ENCODE peak calls at places on chromosomes 5 and 9, in five cellular contexts. O is posterior vena cava; S is sigmoid colon; I is cardiac muscle cell; F is activated naive CD4-positive, alpha-beta T cell treated with anti-CD3 and anti-CD28 coated beads, Interleukin-2, amount 50 U/mL, for 72 hours. E is an unnamed sample.

GRCh38 chr9:81801190-81801589 is 111.8 kb upstream of the TLE1 start:
- DNase-seq in O (no peak), S (no peak), I (no peak), F (no peak), E (no peak)

GRCh38 chr9:133400292-133400691 is 17.5 kb downstream of the REXO4 start:
- DNase-seq in O (no peak), S (no peak), I (no peak), F (no peak), E (peak; percentile 51)

GRCh38 chr5:134247411-134247810 is 21.5 kb upstream of the PPP2CA start:
- DNase-seq in O (no peak), S (no peak), I (peak; percentile 91), F (no peak), E (no peak)

GRCh38 chr9:135523521-135524129 is 2.4 kb downstream of the LCN1 start:
- DNase-seq in O (peak; percentile 71), S (peak; percentile 66), I (no peak), F (no peak), E (peak; percentile 34)

GRCh38 chr9:98795970-98796363 is 388 bp downstream of the ANKS6 start:
- DNase-seq in O (peak; percentile 86), S (no peak), I (no peak), F (peak; percentile 63), E (no peak)

GRCh38 chr5:66072031-66072430 is 72.1 kb upstream of the SREK1 start:
- DNase-seq in O (no peak), S (no peak), I (no peak), F (no peak), E (no peak)

GRCh38 chr9:33687779-33688178 is 107.6 kb upstream of the PRSS3 start:
- DNase-seq in O (no peak), S (no peak), I (peak; percentile 40), F (no peak), E (no peak)

GRCh38 chr5:61344187-61344944 is 12.3 kb downstream of the ZSWIM6 start:
- DNase-seq in O (no peak), S (no peak), I (peak; percentile 55), F (no peak), E (no peak)

GRCh38 chr5:136388474-136388873 is 23.1 kb upstream of the TRPC7 start:
- DNase-seq in O (no peak), S (no peak), I (no peak), F (no peak), E (no peak)

GRCh38 chr9:73969936-73970335 is 527.2 kb upstream of the RORB start:
- DNase-seq in O (no peak), S (no peak), I (no peak), F (no peak), E (no peak)

GRCh38 chr5:140481758-140482157 is 65.7 kb upstream of the EIF4EBP3 start:
- DNase-seq in O (no peak), S (no peak), I (peak; percentile 74), F (no peak), E (no peak)

GRCh38 chr5:177131711-177132503 is 1.7 kb upstream of the NSD1 start:
- DNase-seq in O (peak; percentile 82), S (peak; percentile 69), I (peak; percentile 39), F (no peak), E (no peak)

GRCh38 chr5:95445442-95445841 is 54.3 kb downstream of the FAM81B start:
- DNase-seq in O (no peak), S (no peak), I (no peak), F (no peak), E (no peak)

GRCh38 chr5:133247881-133248642 is 196.2 kb downstream of the HSPA4 start:
- DNase-seq in O (no peak), S (no peak), I (peak; percentile 71), F (no peak), E (no peak)

GRCh38 chr9:90169490-90169889 is 473.1 kb downstream of the DIRAS2 start:
- DNase-seq in O (no peak), S (no peak), I (no peak), F (no peak), E (no peak)

GRCh38 chr5:62112689-62113220 is 193.3 kb upstream of the KIF2A start:
- DNase-seq in O (no peak), S (no peak), I (no peak), F (no peak), E (no peak)

GRCh38 chr5:164041105-164041504 is 535.7 kb downstream of the MAT2B start:
- DNase-seq in O (no peak), S (no peak), I (no peak), F (no peak), E (no peak)

GRCh38 chr9:86488794-86489193 is 134.6 kb upstream of the TUT7 start:
- DNase-seq in O (no peak), S (no peak), I (no peak), F (no peak), E (no peak)

GRCh38 chr5:107268241-107268640 is 402.5 kb downstream of the EFNA5 start:
- DNase-seq in O (no peak), S (no peak), I (no peak), F (no peak), E (no peak)

GRCh38 chr9:125180876-125181275 is 8.7 kb downstream of the PPP6C start:
- DNase-seq in O (no peak), S (no peak), I (no peak), F (no peak), E (no peak)

E was measured in RWPE2.